ENCODE peak calls at places on chromosomes 1 and 21, in four cellular contexts. A, B, Y and X are unnamed samples.

GRCh38 chr1:28354121-28354520 is 15.4 kb upstream of the PHACTR4 start:
- DNase-seq in A (peak), B (no peak), Y (no peak), X (no peak)

GRCh38 chr1:34901919-34902318 is 27.5 kb downstream of the DLGAP3 start:
- DNase-seq in A (no peak), B (no peak), Y (no peak), X (no peak)

GRCh38 chr1:58779059-58779754 is 4.6 kb downstream of the JUN start:
- DNase-seq in A (no peak), B (no peak), Y (no peak), X (no peak)

GRCh38 chr21:46021978-46022544 is 40.5 kb downstream of the COL6A1 start:
- DNase-seq in A (peak), B (peak), Y (no peak), X (peak)

GRCh38 chr1:88774151-88774556 is 90.1 kb downstream of the PKN2 start:
- DNase-seq in A (peak), B (peak), Y (no peak), X (peak)

GRCh38 chr1:222028151-222028550 is 286.3 kb upstream of the DUSP10 start:
- DNase-seq in A (no peak), B (no peak), Y (no peak), X (no peak)

GRCh38 chr1:151838491-151839412 is 868 bp downstream of the C2CD4D start:
- DNase-seq in A (no peak), B (peak), Y (no peak), X (no peak)

GRCh38 chr21:35628331-35628730 is 432.0 kb downstream of the SETD4 start:
- DNase-seq in A (peak), B (no peak), Y (no peak), X (no peak)

GRCh38 chr1:224609333-224609732 is 6.8 kb upstream of the CNIH3 start:
- DNase-seq in A (no peak), B (no peak), Y (no peak), X (no peak)

GRCh38 chr1:150372580-150372979 is 8.6 kb downstream of the RPRD2 start:
- DNase-seq in A (no peak), B (no peak), Y (no peak), X (no peak)

GRCh38 chr1:220690140-220691038 is at the start of gene C1orf115:
- DNase-seq in A (peak), B (peak), Y (peak), X (peak)

GRCh38 chr21:25005388-25005787 is 601.9 kb downstream of the MRPL39 start:
- DNase-seq in A (no peak), B (no peak), Y (no peak), X (no peak)

GRCh38 chr1:246703581-246703980 is 20.6 kb upstream of the SCCPDH start:
- DNase-seq in A (peak), B (no peak), Y (no peak), X (no peak)

GRCh38 chr1:4055677-4055967 is 155.6 kb upstream of the C1orf174 start:
- DNase-seq in A (no peak), B (no peak), Y (no peak), X (no peak)

GRCh38 chr1:186183219-186183618 is 191.8 kb downstream of the TPR start:
- DNase-seq in A (peak), B (no peak), Y (no peak), X (no peak)

GRCh38 chr1:156870734-156871133 is 10.1 kb downstream of the NTRK1 start:
- DNase-seq in A (peak), B (no peak), Y (no peak), X (no peak)

GRCh38 chr1:234978397-234979291 is 150.0 kb downstream of the TOMM20 start:
- DNase-seq in A (peak), B (no peak), Y (no peak), X (no peak)

GRCh38 chr1:202252271-202252670 is 58.7 kb downstream of the LGR6 start:
- DNase-seq in A (no peak), B (no peak), Y (no peak), X (peak)

GRCh38 chr1:181545385-181545784 is 62.1 kb downstream of the CACNA1E start:
- DNase-seq in A (no peak), B (no peak), Y (no peak), X (no peak)

GRCh38 chr1:97204468-97204867 is 482.9 kb downstream of the PTBP2 start:
- DNase-seq in A (peak), B (no peak), Y (no peak), X (no peak)

GRCh38 chr1:100597784-100598183 is 59.8 kb downstream of the GPR88 start:
- DNase-seq in A (peak), B (no peak), Y (no peak), X (no peak)

GRCh38 chr1:21891621-21892479 is 45.3 kb downstream of the HSPG2 start:
- DNase-seq in A (no peak), B (no peak), Y (no peak), X (no peak)

GRCh38 chr1:54037476-54037875 is 15.5 kb downstream of the TMEM59 start:
- DNase-seq in A (no peak), B (no peak), Y (no peak), X (no peak)

GRCh38 chr1:46735708-46736324 is 16.9 kb upstream of the EFCAB14 start:
- DNase-seq in A (peak), B (peak), Y (no peak), X (peak)

GRCh38 chr1:247111636-247112478 is 7.7 kb upstream of the ZNF669 start:
- DNase-seq in A (peak), B (peak), Y (no peak), X (peak)